ENCODE peak calls at places on chromosome 1, in four cellular contexts. C, S, U and L are unnamed samples. For H3K27me3 and H3K4me1, the result is how much of the 10 kb centered on the place peaks cover.

GRCh38 chr1:207218512-207219352 is 102.7 kb upstream of the CD55 start:
- DNase-seq in C (no peak), S (no peak), U (peak), L (no peak)

GRCh38 chr1:97685355-97685754 is 235.5 kb downstream of the DPYD start:
- DNase-seq in C (no peak), S (no peak), U (no peak), L (no peak)

GRCh38 chr1:172547071-172547470 is 14.1 kb downstream of the SUCO start:
- DNase-seq in C (no peak), S (no peak), U (no peak), L (no peak)

GRCh38 chr1:220692436-220693228 is 2.5 kb downstream of the C1orf115 start:
- DNase-seq in C (no peak), S (no peak), U (no peak), L (no peak)

GRCh38 chr1:191134796-191135195 is 657.1 kb upstream of the BRINP3 start:
- DNase-seq in C (no peak), S (no peak), U (no peak), L (no peak)

GRCh38 chr1:199311478-199312242 is 672.8 kb downstream of the PTPRC start:
- DNase-seq in C (no peak), S (no peak), U (no peak), L (no peak)

GRCh38 chr1:230186003-230186863 is 119.2 kb downstream of the GALNT2 start:
- DNase-seq in C (no peak), S (peak), U (peak), L (peak)

GRCh38 chr1:225318706-225319575 is 108.9 kb downstream of the LBR start:
- DNase-seq in C (no peak), S (peak), U (peak), L (no peak)

GRCh38 chr1:182359645-182360044 is 31.9 kb downstream of the GLUL start:
- DNase-seq in C (no peak), S (no peak), U (no peak), L (no peak)

GRCh38 chr1:219542828-219543518 is 69.9 kb downstream of the ZC3H11B start:
- DNase-seq in C (no peak), S (no peak), U (no peak), L (no peak)
- TF ChIP-seq POLR2A in C (no peak), S (no peak), U (no peak), L (no peak)

GRCh38 chr1:1168156-1168450 is 5.6 kb upstream of the TTLL10 start:
- DNase-seq in C (no peak), S (no peak), U (no peak), L (no peak)
- H3K27me3 ChIP-seq in C (under half), S (under half), U (under half), L (under half)

GRCh38 chr1:116273042-116273783 is 99.8 kb upstream of the ATP1A1 start:
- DNase-seq in C (peak), S (peak), U (no peak), L (no peak)

GRCh38 chr1:116278541-116278866 is 94.5 kb upstream of the ATP1A1 start:
- DNase-seq in C (no peak), S (no peak), U (no peak), L (no peak)

GRCh38 chr1:116279715-116280114 is 93.3 kb upstream of the ATP1A1 start:
- DNase-seq in C (no peak), S (no peak), U (no peak), L (no peak)

GRCh38 chr1:116276532-116276931 is 96.5 kb upstream of the ATP1A1 start:
- DNase-seq in C (no peak), S (no peak), U (no peak), L (no peak)

DNA sequence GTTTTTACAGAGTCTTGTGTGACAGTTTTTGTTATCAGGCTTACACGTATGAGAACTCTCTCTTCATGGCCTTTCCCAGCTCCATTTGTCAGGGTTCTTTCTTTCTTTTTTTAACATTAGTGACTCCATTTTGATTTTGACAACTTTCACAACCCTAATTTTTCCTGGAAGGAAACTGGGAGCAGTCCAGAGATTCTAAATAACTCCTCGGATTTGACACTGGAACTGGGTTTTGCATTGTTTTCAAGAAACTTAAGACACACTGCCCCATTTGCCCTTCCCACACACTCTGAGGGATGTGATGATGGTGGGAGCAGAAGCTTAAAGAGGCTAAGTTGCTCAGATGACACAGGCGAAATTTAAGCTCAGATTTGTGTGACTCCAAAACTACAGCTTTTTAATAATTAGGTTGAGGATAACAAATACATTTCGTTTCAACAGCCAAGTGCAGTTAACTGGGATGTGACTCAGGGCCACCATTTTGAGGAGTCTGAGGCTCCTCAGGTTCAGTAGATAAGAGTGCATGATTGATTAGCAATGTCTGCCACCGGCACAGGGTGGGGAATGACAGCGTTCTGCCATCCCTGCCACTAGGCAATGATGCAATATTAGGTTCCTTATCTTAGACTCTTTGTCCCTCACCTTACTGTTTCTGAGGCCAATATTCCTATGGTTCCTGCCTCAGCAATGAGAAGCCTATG is 95.1 kb upstream of the ATP1A1 start:
- DNase-seq in C (no peak), S (no peak), U (no peak), L (no peak)
- H3K4me1 ChIP-seq in C (under half), S (under half), U (under half), L (under half)

GRCh38 chr1:211133841-211134669 is at the start of gene KCNH1:
- DNase-seq in C (peak), S (peak), U (peak), L (peak)
- TF ChIP-seq POLR2A in C (no peak), S (no peak), U (no peak), L (no peak)

GRCh38 chr1:38826886-38827285 is 32.7 kb downstream of the RRAGC start:
- DNase-seq in C (no peak), S (no peak), U (no peak), L (no peak)

GRCh38 chr1:38820860-38821259 is 38.7 kb downstream of the RRAGC start:
- DNase-seq in C (no peak), S (no peak), U (no peak), L (no peak)

GRCh38 chr1:38827299-38827698 is 32.3 kb downstream of the RRAGC start:
- DNase-seq in C (no peak), S (no peak), U (no peak), L (no peak)

GRCh38 chr1:38829368-38829767 is 30.2 kb downstream of the RRAGC start:
- DNase-seq in C (no peak), S (no peak), U (no peak), L (no peak)

DNA sequence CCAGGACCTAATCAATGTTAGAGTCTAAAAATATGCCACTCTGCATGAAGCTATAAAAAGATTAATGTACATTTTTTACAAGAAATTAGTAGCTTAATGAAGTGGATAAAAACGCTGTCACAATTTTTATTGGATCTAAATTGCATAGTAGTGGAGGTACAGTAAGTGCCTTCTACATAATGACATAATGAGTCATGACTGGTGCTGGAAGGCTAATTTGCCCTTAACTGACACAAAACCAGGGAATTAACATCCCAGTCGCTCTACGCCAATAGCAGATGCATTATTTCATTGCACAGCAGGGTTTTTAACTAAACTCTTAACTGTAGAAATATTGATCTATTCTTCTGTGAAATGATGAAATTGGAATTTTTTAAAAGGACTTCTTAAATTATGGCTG is 33.3 kb downstream of the RRAGC start:
- DNase-seq in C (no peak), S (no peak), U (no peak), L (no peak)
- H3K27me3 ChIP-seq in C (under half), S (under half), U (under half), L (under half)

DNA sequence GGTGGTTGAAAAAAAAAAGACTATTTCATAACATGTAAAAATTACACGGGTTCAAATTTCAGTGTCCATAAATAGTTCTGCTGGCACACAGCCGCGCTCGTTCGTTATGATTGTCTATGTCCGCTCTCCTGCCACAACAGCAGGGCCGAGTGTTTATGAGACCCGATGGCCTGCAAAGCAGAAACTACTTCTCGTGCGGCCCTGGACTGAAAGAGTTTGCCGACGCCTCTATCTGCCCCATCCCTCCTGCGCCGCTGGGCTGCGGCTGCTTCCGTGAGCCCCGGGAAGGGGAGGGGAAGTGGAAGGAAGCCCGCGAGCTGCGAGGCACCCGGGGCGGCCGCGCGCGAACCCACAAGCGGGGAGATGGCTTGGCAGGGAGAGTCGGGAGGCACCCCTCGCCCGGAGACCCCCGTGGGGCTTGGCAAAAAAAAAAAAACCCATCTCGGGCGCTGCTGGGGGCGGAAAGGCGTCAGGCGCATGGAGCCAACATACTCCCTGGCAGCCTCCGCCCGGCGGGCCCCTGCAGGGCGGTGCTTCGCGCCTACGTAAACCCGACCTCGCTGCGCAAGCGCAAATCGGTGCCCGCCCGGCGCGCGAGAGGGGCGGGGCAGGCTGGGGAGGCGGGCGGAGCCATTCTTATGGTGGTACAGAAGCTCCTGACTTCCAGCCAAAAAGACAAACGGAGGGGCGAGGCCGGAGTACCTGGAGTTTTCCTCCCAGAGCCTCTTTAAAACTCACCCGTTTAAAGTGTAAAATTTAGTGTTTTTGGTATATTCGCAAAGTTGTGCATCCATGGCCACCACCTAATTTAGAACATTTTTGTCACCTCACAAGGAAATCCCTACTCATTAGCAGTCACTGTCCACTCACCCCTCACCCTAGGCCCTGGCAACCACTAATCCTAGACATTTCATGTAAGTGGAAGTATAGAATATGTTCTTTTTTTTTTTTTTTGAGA is 8.3 kb downstream of the SLC27A3 start:
- DNase-seq in C (peak), S (peak), U (peak), L (peak)
- H3K4me1 ChIP-seq in C (under half), S (under half), U (under half), L (under half)

GRCh38 chr1:30665216-30665615 is 58.2 kb downstream of the MATN1 start:
- DNase-seq in C (no peak), S (no peak), U (no peak), L (no peak)
- TF ChIP-seq POLR2A in C (no peak), S (no peak), U (no peak), L (no peak)

GRCh38 chr1:202247104-202247503 is 53.5 kb downstream of the LGR6 start:
- DNase-seq in C (no peak), S (no peak), U (no peak), L (peak)

GRCh38 chr1:202245391-202245790 is 51.8 kb downstream of the LGR6 start:
- DNase-seq in C (peak), S (no peak), U (no peak), L (no peak)

GRCh38 chr1:202243006-202243405 is 49.4 kb downstream of the LGR6 start:
- DNase-seq in C (no peak), S (no peak), U (no peak), L (no peak)

GRCh38 chr1:202242080-202242419 is 48.5 kb downstream of the LGR6 start:
- DNase-seq in C (no peak), S (no peak), U (no peak), L (no peak)

DNA sequence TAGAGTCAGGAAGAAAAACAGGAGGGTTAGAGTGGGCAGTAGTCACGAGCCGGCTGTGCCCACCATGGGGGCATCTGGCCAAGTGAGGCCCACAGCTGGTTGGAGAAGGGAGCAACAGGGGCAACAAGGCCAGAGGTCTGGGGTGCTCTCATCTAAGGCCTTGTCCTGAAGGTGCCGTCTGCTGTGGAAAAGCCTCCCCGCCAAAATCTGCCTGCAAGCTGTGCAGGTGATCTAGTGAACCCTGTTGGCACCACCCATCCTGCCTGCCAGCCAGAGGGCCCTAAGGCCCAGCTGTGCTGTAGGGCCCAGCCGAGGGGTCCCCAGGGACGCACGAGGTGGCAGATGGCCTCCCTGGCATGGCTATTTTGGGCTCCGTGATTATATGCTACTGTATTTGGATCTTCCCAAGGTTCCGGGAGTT is 51.3 kb downstream of the LGR6 start:
- DNase-seq in C (peak), S (no peak), U (no peak), L (no peak)
- H3K27me3 ChIP-seq in C (under half), S (under half), U (under half), L (under half)

GRCh38 chr1:21936366-21937031 is 611 bp downstream of the HSPG2 start:
- DNase-seq in C (peak), S (no peak), U (no peak), L (no peak)

GRCh38 chr1:21935393-21935804 is 1.7 kb downstream of the HSPG2 start:
- DNase-seq in C (no peak), S (peak), U (no peak), L (no peak)

GRCh38 chr1:21937372-21938121 is 437 bp upstream of the HSPG2 start:
- DNase-seq in C (peak), S (peak), U (peak), L (peak)

GRCh38 chr1:21937034-21937371 is at the start of gene HSPG2:
- DNase-seq in C (no peak), S (no peak), U (no peak), L (no peak)

GRCh38 chr1:21935891-21936365 is 1.2 kb downstream of the HSPG2 start:
- DNase-seq in C (no peak), S (no peak), U (peak), L (no peak)
- H3K4me1 ChIP-seq in C (half or more), S (half or more), U (half or more), L (under half)

GRCh38 chr1:222392571-222392970 is 155.3 kb downstream of the HHIPL2 start:
- DNase-seq in C (no peak), S (no peak), U (no peak), L (no peak)
- TF ChIP-seq POLR2A in C (no peak), S (no peak), U (no peak), L (no peak)